ENCODE peak calls at places on chromosomes 11 and 22, in nine cellular contexts. One of them, this sample, is unnamed.

GRCh38 chr11:2818503-2818902 is 67.1 kb downstream of the CDKN1C start:
- DNase-seq in aorta: peak
- DNase-seq in germinal center: no peak
- DNase-seq in A549: no peak
- DNase-seq in activated effector memory CD4-positive, alpha-beta T cell treated with anti-CD3 and anti-CD28 coated beads, Interleukin-2, amount 50 U/mL, for 16 hours: no peak
- DNase-seq in NCI-H1105: no peak
- DNase-seq in hepatocyte: no peak
- DNase-seq in putamen: no peak
- DNase-seq in fibroblast of pulmonary artery: no peak
- DNase-seq in this sample: no peak

GRCh38 chr11:34669458-34669857 is 48.6 kb downstream of the EHF start:
- DNase-seq in aorta: no peak
- DNase-seq in germinal center: no peak
- DNase-seq in A549: no peak
- DNase-seq in activated effector memory CD4-positive, alpha-beta T cell treated with anti-CD3 and anti-CD28 coated beads, Interleukin-2, amount 50 U/mL, for 16 hours: no peak
- DNase-seq in NCI-H1105: no peak
- DNase-seq in hepatocyte: no peak
- DNase-seq in putamen: no peak
- DNase-seq in fibroblast of pulmonary artery: no peak
- DNase-seq in this sample: no peak

GRCh38 chr22:40709752-40710413 is 30.6 kb downstream of the MCHR1 start:
- DNase-seq in aorta: peak
- DNase-seq in germinal center: no peak
- DNase-seq in A549: peak
- DNase-seq in activated effector memory CD4-positive, alpha-beta T cell treated with anti-CD3 and anti-CD28 coated beads, Interleukin-2, amount 50 U/mL, for 16 hours: no peak
- DNase-seq in NCI-H1105: no peak
- DNase-seq in hepatocyte: peak
- DNase-seq in putamen: no peak
- DNase-seq in fibroblast of pulmonary artery: peak
- DNase-seq in this sample: no peak

GRCh38 chr11:76615950-76616349 is 54.6 kb downstream of the LRRC32 start:
- DNase-seq in aorta: peak
- DNase-seq in germinal center: no peak
- DNase-seq in A549: no peak
- DNase-seq in activated effector memory CD4-positive, alpha-beta T cell treated with anti-CD3 and anti-CD28 coated beads, Interleukin-2, amount 50 U/mL, for 16 hours: no peak
- DNase-seq in NCI-H1105: no peak
- DNase-seq in hepatocyte: no peak
- DNase-seq in putamen: no peak
- DNase-seq in fibroblast of pulmonary artery: peak
- DNase-seq in this sample: no peak

GRCh38 chr22:29912605-29913398 is 29.8 kb downstream of the MTMR3 start:
- DNase-seq in aorta: no peak
- DNase-seq in germinal center: no peak
- DNase-seq in A549: peak
- DNase-seq in activated effector memory CD4-positive, alpha-beta T cell treated with anti-CD3 and anti-CD28 coated beads, Interleukin-2, amount 50 U/mL, for 16 hours: no peak
- DNase-seq in NCI-H1105: no peak
- DNase-seq in hepatocyte: peak
- DNase-seq in putamen: no peak
- DNase-seq in fibroblast of pulmonary artery: peak
- DNase-seq in this sample: no peak

GRCh38 chr11:7654094-7654742 is 19.1 kb downstream of the CYB5R2 start:
- DNase-seq in aorta: no peak
- DNase-seq in germinal center: no peak
- DNase-seq in A549: no peak
- DNase-seq in activated effector memory CD4-positive, alpha-beta T cell treated with anti-CD3 and anti-CD28 coated beads, Interleukin-2, amount 50 U/mL, for 16 hours: no peak
- DNase-seq in NCI-H1105: no peak
- DNase-seq in hepatocyte: no peak
- DNase-seq in putamen: no peak
- DNase-seq in fibroblast of pulmonary artery: no peak
- DNase-seq in this sample: no peak

GRCh38 chr11:2844996-2845395 is 40.6 kb downstream of the CDKN1C start:
- DNase-seq in aorta: no peak
- DNase-seq in germinal center: no peak
- DNase-seq in A549: no peak
- DNase-seq in activated effector memory CD4-positive, alpha-beta T cell treated with anti-CD3 and anti-CD28 coated beads, Interleukin-2, amount 50 U/mL, for 16 hours: no peak
- DNase-seq in NCI-H1105: no peak
- DNase-seq in hepatocyte: no peak
- DNase-seq in putamen: no peak
- DNase-seq in fibroblast of pulmonary artery: no peak
- DNase-seq in this sample: no peak

GRCh38 chr11:77407613-77408012 is 66.3 kb downstream of the PAK1 start:
- DNase-seq in aorta: peak
- DNase-seq in germinal center: no peak
- DNase-seq in A549: peak
- DNase-seq in activated effector memory CD4-positive, alpha-beta T cell treated with anti-CD3 and anti-CD28 coated beads, Interleukin-2, amount 50 U/mL, for 16 hours: no peak
- DNase-seq in NCI-H1105: peak
- DNase-seq in hepatocyte: peak
- DNase-seq in putamen: no peak
- DNase-seq in fibroblast of pulmonary artery: peak
- DNase-seq in this sample: peak

GRCh38 chr22:28907311-28908008 is 24.1 kb downstream of the ZNRF3 start:
- DNase-seq in aorta: peak
- DNase-seq in germinal center: no peak
- DNase-seq in A549: no peak
- DNase-seq in activated effector memory CD4-positive, alpha-beta T cell treated with anti-CD3 and anti-CD28 coated beads, Interleukin-2, amount 50 U/mL, for 16 hours: peak
- DNase-seq in NCI-H1105: no peak
- DNase-seq in hepatocyte: no peak
- DNase-seq in putamen: no peak
- DNase-seq in fibroblast of pulmonary artery: no peak
- DNase-seq in this sample: no peak

GRCh38 chr11:45942381-45942780 is 19.9 kb downstream of the LARGE2 start:
- DNase-seq in aorta: no peak
- DNase-seq in germinal center: no peak
- DNase-seq in A549: no peak
- DNase-seq in activated effector memory CD4-positive, alpha-beta T cell treated with anti-CD3 and anti-CD28 coated beads, Interleukin-2, amount 50 U/mL, for 16 hours: no peak
- DNase-seq in NCI-H1105: no peak
- DNase-seq in hepatocyte: no peak
- DNase-seq in putamen: no peak
- DNase-seq in fibroblast of pulmonary artery: no peak
- DNase-seq in this sample: no peak

GRCh38 chr11:18384157-18384641 is 10.2 kb upstream of the LDHA start:
- DNase-seq in aorta: no peak
- DNase-seq in germinal center: peak
- DNase-seq in A549: peak
- DNase-seq in activated effector memory CD4-positive, alpha-beta T cell treated with anti-CD3 and anti-CD28 coated beads, Interleukin-2, amount 50 U/mL, for 16 hours: no peak
- DNase-seq in NCI-H1105: no peak
- DNase-seq in hepatocyte: peak
- DNase-seq in putamen: no peak
- DNase-seq in fibroblast of pulmonary artery: peak
- DNase-seq in this sample: no peak

GRCh38 chr11:78254263-78254662 is 65.5 kb downstream of the USP35 start:
- DNase-seq in aorta: no peak
- DNase-seq in germinal center: no peak
- DNase-seq in A549: no peak
- DNase-seq in activated effector memory CD4-positive, alpha-beta T cell treated with anti-CD3 and anti-CD28 coated beads, Interleukin-2, amount 50 U/mL, for 16 hours: no peak
- DNase-seq in NCI-H1105: no peak
- DNase-seq in hepatocyte: no peak
- DNase-seq in putamen: no peak
- DNase-seq in fibroblast of pulmonary artery: no peak
- DNase-seq in this sample: no peak

GRCh38 chr11:76524461-76524860 is 79.6 kb downstream of the EMSY start:
- DNase-seq in aorta: no peak
- DNase-seq in germinal center: no peak
- DNase-seq in A549: no peak
- DNase-seq in activated effector memory CD4-positive, alpha-beta T cell treated with anti-CD3 and anti-CD28 coated beads, Interleukin-2, amount 50 U/mL, for 16 hours: no peak
- DNase-seq in NCI-H1105: no peak
- DNase-seq in hepatocyte: no peak
- DNase-seq in putamen: no peak
- DNase-seq in fibroblast of pulmonary artery: no peak
- DNase-seq in this sample: no peak

GRCh38 chr22:24553597-24554315 is 1.2 kb downstream of the GUCD1 start:
- DNase-seq in aorta: peak
- DNase-seq in germinal center: no peak
- DNase-seq in A549: no peak
- DNase-seq in activated effector memory CD4-positive, alpha-beta T cell treated with anti-CD3 and anti-CD28 coated beads, Interleukin-2, amount 50 U/mL, for 16 hours: no peak
- DNase-seq in NCI-H1105: no peak
- DNase-seq in hepatocyte: peak
- DNase-seq in putamen: no peak
- DNase-seq in fibroblast of pulmonary artery: no peak
- DNase-seq in this sample: peak

GRCh38 chr11:102414559-102414958 is 38.0 kb downstream of the TMEM123 start:
- DNase-seq in aorta: no peak
- DNase-seq in germinal center: no peak
- DNase-seq in A549: no peak
- DNase-seq in activated effector memory CD4-positive, alpha-beta T cell treated with anti-CD3 and anti-CD28 coated beads, Interleukin-2, amount 50 U/mL, for 16 hours: no peak
- DNase-seq in NCI-H1105: no peak
- DNase-seq in hepatocyte: no peak
- DNase-seq in putamen: no peak
- DNase-seq in fibroblast of pulmonary artery: no peak
- DNase-seq in this sample: no peak

GRCh38 chr22:36463783-36464184 is 17.7 kb downstream of the TXN2 start:
- DNase-seq in aorta: peak
- DNase-seq in germinal center: no peak
- DNase-seq in A549: no peak
- DNase-seq in activated effector memory CD4-positive, alpha-beta T cell treated with anti-CD3 and anti-CD28 coated beads, Interleukin-2, amount 50 U/mL, for 16 hours: no peak
- DNase-seq in NCI-H1105: no peak
- DNase-seq in hepatocyte: no peak
- DNase-seq in putamen: no peak
- DNase-seq in fibroblast of pulmonary artery: no peak
- DNase-seq in this sample: no peak

GRCh38 chr22:19058713-19059451 is 63.3 kb downstream of the DGCR2 start:
- DNase-seq in aorta: no peak
- DNase-seq in germinal center: no peak
- DNase-seq in A549: no peak
- DNase-seq in activated effector memory CD4-positive, alpha-beta T cell treated with anti-CD3 and anti-CD28 coated beads, Interleukin-2, amount 50 U/mL, for 16 hours: peak
- DNase-seq in NCI-H1105: no peak
- DNase-seq in hepatocyte: no peak
- DNase-seq in putamen: no peak
- DNase-seq in fibroblast of pulmonary artery: no peak
- DNase-seq in this sample: no peak

GRCh38 chr11:68118753-68119448 is 2.3 kb downstream of the CHKA start:
- DNase-seq in aorta: no peak
- DNase-seq in germinal center: peak
- DNase-seq in A549: no peak
- DNase-seq in activated effector memory CD4-positive, alpha-beta T cell treated with anti-CD3 and anti-CD28 coated beads, Interleukin-2, amount 50 U/mL, for 16 hours: peak
- DNase-seq in NCI-H1105: no peak
- DNase-seq in hepatocyte: peak
- DNase-seq in putamen: no peak
- DNase-seq in fibroblast of pulmonary artery: no peak
- DNase-seq in this sample: no peak